ENCODE peak calls at places on chromosomes 12 and 14, in four cellular contexts. U, F, M and O are unnamed samples.

GRCh38 chr12:110199360-110200123 is 75.4 kb downstream of the IFT81 start:
- DNase-seq in U (peak; percentile 33), F (peak; percentile 79), M (peak; percentile 75), O (peak; percentile 32)

GRCh38 chr12:47986832-47987231 is 17.4 kb downstream of the COL2A1 start:
- DNase-seq in U (no peak), F (no peak), M (no peak), O (no peak)

GRCh38 chr12:49583361-49584094 is 15.6 kb upstream of the MCRS1 start:
- DNase-seq in U (no peak), F (peak; percentile 63), M (peak; percentile 52), O (no peak)

GRCh38 chr14:83463500-83464098 is 1929.9 kb upstream of the SEL1L start:
- DNase-seq in U (peak; percentile 78), F (peak; percentile 77), M (peak; percentile 62), O (peak; percentile 18)

GRCh38 chr14:89144642-89145041 is 272.4 kb downstream of the FOXN3 start:
- DNase-seq in U (no peak), F (no peak), M (no peak), O (no peak)

GRCh38 chr12:120940799-120941198 is 36.6 kb upstream of the SPPL3 start:
- DNase-seq in U (no peak), F (peak; percentile 7), M (peak; percentile 31), O (no peak)

GRCh38 chr12:20127401-20127800 is 240.9 kb upstream of the PDE3A start:
- DNase-seq in U (no peak), F (peak; percentile 42), M (peak; percentile 34), O (no peak)

GRCh38 chr12:95574799-95575452 is 23.6 kb upstream of the USP44 start:
- DNase-seq in U (peak; percentile 56), F (peak; percentile 56), M (peak; percentile 51), O (peak; percentile 7)

GRCh38 chr12:92012691-92013090 is 133.0 kb downstream of the BTG1 start:
- DNase-seq in U (no peak), F (no peak), M (no peak), O (no peak)

GRCh38 chr14:71534506-71534905 is 397.7 kb upstream of the RGS6 start:
- DNase-seq in U (no peak), F (no peak), M (no peak), O (no peak)

GRCh38 chr12:57388425-57388824 is 42.4 kb downstream of the R3HDM2 start:
- DNase-seq in U (no peak), F (no peak), M (no peak), O (no peak)

GRCh38 chr14:39266589-39266870 is 32.8 kb downstream of the MIA2 start:
- DNase-seq in U (peak; percentile 88), F (peak; percentile 47), M (no peak), O (no peak)

GRCh38 chr14:33647385-33647786 is 303.5 kb downstream of the EGLN3 start:
- DNase-seq in U (no peak), F (peak; percentile 97), M (peak; percentile 99), O (peak; percentile 80)

GRCh38 chr14:51533160-51533559 is 118.5 kb upstream of the FRMD6 start:
- DNase-seq in U (no peak), F (no peak), M (peak; percentile 83), O (no peak)

GRCh38 chr14:64938972-64939816 is 3.4 kb downstream of the GPX2 start:
- DNase-seq in U (no peak), F (no peak), M (no peak), O (no peak)

GRCh38 chr12:109993091-109993490 is 3.1 kb downstream of the GIT2 start:
- DNase-seq in U (no peak), F (no peak), M (no peak), O (no peak)

GRCh38 chr12:96861656-96862055 is 45.4 kb upstream of the NEDD1 start:
- DNase-seq in U (no peak), F (no peak), M (peak; percentile 14), O (no peak)

GRCh38 chr14:45246633-45247173 is 6.3 kb downstream of the MIS18BP1 start:
- DNase-seq in U (no peak), F (no peak), M (no peak), O (no peak)

GRCh38 chr12:126182619-126183236 is 1117.5 kb downstream of the AACS start:
- DNase-seq in U (no peak), F (peak; percentile 85), M (peak; percentile 38), O (peak; percentile 46)

GRCh38 chr12:16619537-16619936 is 13.6 kb upstream of the LMO3 start:
- DNase-seq in U (no peak), F (no peak), M (no peak), O (no peak)

GRCh38 chr12:81863406-81863805 is 104.3 kb upstream of the PPFIA2 start:
- DNase-seq in U (no peak), F (no peak), M (no peak), O (no peak)

GRCh38 chr14:32933623-32933942 is 5.1 kb upstream of the NPAS3 start:
- DNase-seq in U (no peak), F (peak; percentile 39), M (peak; percentile 42), O (no peak)

GRCh38 chr14:102316048-102316745 is 3.3 kb upstream of the ZNF839 start:
- DNase-seq in U (peak; percentile 67), F (peak; percentile 81), M (peak; percentile 74), O (no peak)

GRCh38 chr14:72723741-72724530 is 170.0 kb downstream of the DPF3 start:
- DNase-seq in U (no peak), F (peak; percentile 70), M (peak; percentile 38), O (no peak)

GRCh38 chr12:91866566-91866965 is 279.1 kb downstream of the BTG1 start:
- DNase-seq in U (no peak), F (no peak), M (no peak), O (no peak)

GRCh38 chr12:75087656-75088055 is 122.0 kb downstream of the KCNC2 start:
- DNase-seq in U (peak; percentile 8), F (no peak), M (peak; percentile 6), O (no peak)

GRCh38 chr14:103207404-103208072 is 84.3 kb downstream of the TNFAIP2 start:
- DNase-seq in U (peak; percentile 59), F (peak; percentile 8), M (no peak), O (no peak)

GRCh38 chr12:6333566-6333965 is 8.3 kb downstream of the TNFRSF1A start:
- DNase-seq in U (no peak), F (no peak), M (peak; percentile 77), O (no peak)

GRCh38 chr14:75800792-75801191 is 139.7 kb downstream of the TTLL5 start:
- DNase-seq in U (no peak), F (no peak), M (no peak), O (no peak)

GRCh38 chr14:104940526-104941150 is 16.0 kb downstream of the PLD4 start:
- DNase-seq in U (no peak), F (no peak), M (no peak), O (no peak)
- TF ChIP-seq CTCF in U (peak; percentile 35), F (peak; percentile 28), M (no peak), O (peak; percentile 1)

DNA sequence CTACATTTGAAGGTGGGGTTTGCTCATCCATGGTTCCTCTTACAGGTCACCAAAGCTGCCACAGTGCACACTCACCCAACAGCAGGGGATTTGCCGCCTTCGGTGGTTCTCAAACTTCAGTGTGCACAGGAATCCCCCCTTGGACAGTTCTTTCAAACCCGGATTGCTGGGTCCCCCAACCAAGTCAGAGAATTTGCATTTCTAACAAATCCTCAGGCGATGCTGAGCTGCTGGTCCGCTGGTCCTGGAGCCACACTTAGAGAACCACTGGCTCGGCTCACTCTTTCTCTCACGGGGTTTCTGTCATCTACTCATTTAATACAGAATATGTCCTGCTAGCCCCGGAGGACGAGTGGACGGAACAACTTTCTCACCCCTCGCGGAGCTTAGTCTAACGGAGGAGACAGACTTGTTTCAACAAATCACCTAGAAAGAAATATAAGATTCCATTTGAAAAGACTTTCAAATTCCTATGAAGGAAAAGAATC is 24.1 kb upstream of the ZFP36L1 start:
- DNase-seq in U (no peak), F (no peak), M (no peak), O (no peak)
- TF ChIP-seq CTCF in U (no peak), F (no peak), M (no peak), O (no peak)

GRCh38 chr14:96304956-96305355 is 48.9 kb downstream of the BDKRB1 start:
- DNase-seq in U (no peak), F (no peak), M (no peak), O (no peak)
- TF ChIP-seq CTCF in U (no peak), F (peak; percentile 25), M (no peak), O (peak; percentile 5)

DNA sequence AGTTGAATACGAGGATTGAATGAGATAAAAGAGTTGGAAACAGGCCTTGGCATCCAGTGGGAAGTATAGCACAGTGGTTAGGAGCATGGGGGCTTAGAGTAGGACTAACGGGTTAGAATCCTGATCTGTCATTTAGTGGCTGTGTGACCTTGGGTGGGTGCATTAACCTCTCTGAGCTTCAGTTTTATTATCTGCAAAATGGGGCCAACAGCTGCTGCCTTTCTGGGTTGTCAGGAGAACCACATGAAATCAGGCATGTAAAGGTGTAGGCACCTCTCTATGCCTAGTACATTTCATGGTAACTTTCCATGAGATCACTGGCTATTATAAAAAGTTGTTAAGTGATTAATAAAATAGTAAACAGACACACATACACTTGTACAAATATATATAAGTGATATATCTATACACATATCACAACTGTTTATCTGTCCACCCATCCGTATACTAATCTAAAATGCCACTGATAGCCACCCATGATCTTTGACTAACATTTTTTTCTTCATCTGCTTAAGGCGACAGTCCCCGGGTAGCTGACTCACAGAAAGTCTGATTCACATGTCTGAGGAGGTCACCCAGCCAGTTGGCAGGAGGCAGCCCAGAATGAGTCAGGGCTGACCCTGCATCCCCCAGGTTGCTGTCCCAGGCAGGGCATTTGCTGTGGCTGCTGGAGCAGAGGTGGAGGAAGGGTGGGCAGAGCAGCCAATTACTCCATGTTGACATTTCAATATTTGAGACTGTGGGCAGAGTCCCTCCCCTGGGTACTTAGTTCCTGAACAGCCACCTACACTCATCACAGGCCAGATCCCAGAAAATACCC is 125.6 kb upstream of the NOS1 start:
- DNase-seq in U (peak; percentile 50), F (no peak), M (peak; percentile 58), O (no peak)
- TF ChIP-seq CTCF in U (no peak), F (no peak), M (no peak), O (no peak)

DNA sequence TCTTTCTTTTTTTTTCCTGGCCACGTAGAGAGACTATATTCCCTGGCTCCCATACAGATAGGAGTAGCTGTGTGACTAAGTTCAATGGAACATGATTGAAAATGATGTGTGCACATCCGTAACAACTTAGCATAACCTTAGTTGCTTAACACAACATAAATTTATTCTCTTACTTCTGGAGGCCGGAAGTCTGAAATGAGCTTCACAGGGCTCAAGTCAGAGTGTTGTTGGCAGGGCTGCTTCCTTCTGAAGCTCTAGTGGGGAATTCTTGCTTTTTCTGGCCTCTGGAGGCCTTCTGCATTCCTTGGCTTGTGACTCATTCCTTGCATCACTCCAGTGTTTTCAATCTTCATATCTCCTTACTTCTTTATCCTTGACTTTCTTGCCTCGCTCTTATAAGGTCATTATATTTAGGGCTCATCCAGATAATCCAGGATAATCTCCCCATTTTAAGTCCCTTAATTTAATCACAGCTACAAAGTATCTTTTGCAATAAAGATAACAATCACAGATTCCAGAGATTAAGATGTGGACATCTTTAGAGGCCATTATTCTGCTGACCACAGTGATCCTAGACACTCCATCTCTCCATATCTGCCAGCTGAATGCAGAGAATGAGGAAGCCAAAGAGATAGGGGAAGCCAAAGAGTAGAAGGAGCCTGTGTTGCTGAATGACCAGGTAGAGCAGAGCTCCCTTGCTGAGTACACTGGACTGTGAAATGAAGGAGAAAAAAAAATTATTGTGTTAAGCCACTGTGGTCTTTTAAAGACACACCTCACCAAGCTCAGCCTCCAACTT is 21.0 kb upstream of the SNX6 start:
- DNase-seq in U (peak; percentile 68), F (peak; percentile 99), M (peak; percentile 100), O (peak; percentile 96)
- TF ChIP-seq CTCF in U (no peak), F (no peak), M (no peak), O (no peak)